ENCODE peak calls at places on chromosomes 3 and 15, in six cellular contexts. K is T follicular helper cell, C is nephron progenitor cell, Y is cardiac septum, L is occipital lobe, A is NCI-H774. B is an unnamed sample.

GRCh38 chr15:75731248-75732100 is 18.8 kb upstream of the CSPG4 start:
- DNase-seq in L (no peak), K (no peak), A (no peak), C (no peak), Y (no peak), B (no peak)

GRCh38 chr3:124032351-124032880 is 40.5 kb upstream of the ROPN1 start:
- DNase-seq in L (peak; percentile 24), Y (peak; percentile 81), K (no peak), C (peak; percentile 27), A (peak; percentile 13), B (no peak)

GRCh38 chr3:152190636-152191183 is 78.0 kb upstream of the MBNL1 start:
- DNase-seq in C (no peak), Y (no peak), L (no peak), K (no peak), A (peak; percentile 75), B (no peak)

GRCh38 chr15:85125056-85125661 is 143.5 kb downstream of the PDE8A start:
- DNase-seq in L (no peak), Y (no peak), K (no peak), A (no peak), C (no peak), B (no peak)

GRCh38 chr3:195802261-195802701 is 9.4 kb downstream of the MUC4 start:
- DNase-seq in C (no peak), K (no peak), Y (peak; percentile 56), A (no peak), L (no peak), B (no peak)

GRCh38 chr3:38002291-38002876 is 11.8 kb downstream of the VILL start:
- DNase-seq in K (no peak), A (no peak), L (no peak), Y (no peak), C (peak; percentile 1), B (no peak)

GRCh38 chr15:34182942-34183341 is 27.0 kb downstream of the KATNBL1 start:
- DNase-seq in A (no peak), C (no peak), L (no peak), Y (no peak), K (no peak), B (no peak)

GRCh38 chr3:190307164-190307545 is 15.1 kb downstream of the CLDN1 start:
- DNase-seq in Y (no peak), K (no peak), C (no peak), L (no peak), A (peak; percentile 74), B (no peak)

GRCh38 chr15:69505906-69506305 is 53.3 kb downstream of the RPLP1 start:
- DNase-seq in A (no peak), Y (no peak), K (no peak), C (no peak), L (no peak), B (no peak)

GRCh38 chr3:53776494-53777101 is 69.6 kb downstream of the CHDH start:
- DNase-seq in Y (no peak), K (no peak), L (no peak), A (no peak), C (no peak), B (no peak)

GRCh38 chr3:129313983-129314756 is 35.5 kb downstream of the HMCES start:
- DNase-seq in C (no peak), Y (no peak), A (no peak), L (no peak), K (no peak), B (no peak)

GRCh38 chr3:193190387-193190786 is 50.6 kb upstream of the PLAAT1 start:
- DNase-seq in C (peak; percentile 23), L (no peak), A (peak; percentile 59), Y (no peak), K (no peak), B (no peak)

GRCh38 chr3:179801263-179801662 is 148.4 kb downstream of the USP13 start:
- DNase-seq in C (no peak), L (no peak), K (no peak), Y (no peak), A (no peak), B (no peak)

GRCh38 chr3:195119461-195120198 is 151.3 kb downstream of the XXYLT1 start:
- DNase-seq in K (no peak), A (no peak), L (no peak), Y (no peak), C (peak; percentile 33), B (peak; percentile 41)

GRCh38 chr3:29026959-29027358 is 253.9 kb upstream of the RBMS3 start:
- DNase-seq in L (no peak), Y (no peak), C (no peak), K (no peak), A (no peak), B (no peak)

GRCh38 chr3:107404727-107405519 is 27.7 kb downstream of the CCDC54 start:
- DNase-seq in L (no peak), A (no peak), K (no peak), Y (no peak), C (no peak), B (no peak)

GRCh38 chr3:83076041-83076440 is 1314.6 kb upstream of the GBE1 start:
- DNase-seq in C (no peak), Y (no peak), A (no peak), L (no peak), K (no peak), B (no peak)

GRCh38 chr15:35932541-35932940 is 386.6 kb upstream of the DPH6 start:
- DNase-seq in L (no peak), K (no peak), C (peak; percentile 6), Y (no peak), A (no peak), B (no peak)

GRCh38 chr3:45739944-45740343 is 50.7 kb downstream of the SACM1L start:
- DNase-seq in K (no peak), Y (no peak), L (no peak), C (no peak), A (no peak), B (no peak)

GRCh38 chr3:55329849-55330248 is 157.3 kb downstream of the WNT5A start:
- DNase-seq in C (no peak), Y (no peak), K (no peak), A (no peak), L (no peak), B (no peak)

GRCh38 chr3:176055851-176056250 is 1141.4 kb downstream of the TBL1XR1 start:
- DNase-seq in L (no peak), Y (no peak), K (no peak), C (no peak), A (no peak), B (no peak)

GRCh38 chr3:98038241-98038640 is 3.1 kb upstream of the GABRR3 start:
- DNase-seq in Y (no peak), L (no peak), C (no peak), A (no peak), K (no peak), B (no peak)

GRCh38 chr3:71109241-71109976 is 474.1 kb downstream of the FOXP1 start:
- DNase-seq in L (no peak), K (no peak), C (no peak), Y (no peak), A (no peak), B (no peak)

GRCh38 chr3:186121968-186122367 is 13.1 kb upstream of the ETV5 start:
- DNase-seq in L (no peak), A (no peak), C (no peak), K (no peak), Y (no peak), B (no peak)

GRCh38 chr3:42895332-42895868 is 10.5 kb upstream of the ZNF662 start:
- DNase-seq in L (no peak), Y (no peak), A (no peak), K (no peak), C (no peak), B (no peak)

GRCh38 chr3:149203758-149204157 is 17.9 kb downstream of the CP start:
- DNase-seq in L (no peak), A (no peak), Y (no peak), C (no peak), K (no peak), B (no peak)

GRCh38 chr15:61518191-61518950 is 289.3 kb upstream of the RORA start:
- DNase-seq in A (no peak), L (no peak), C (no peak), Y (no peak), K (no peak), B (no peak)

GRCh38 chr15:64706011-64706911 is 69.1 kb downstream of the RBPMS2 start:
- DNase-seq in L (no peak), A (no peak), C (no peak), K (no peak), Y (no peak), B (no peak)

GRCh38 chr3:118171236-118171852 is 863.3 kb downstream of the IGSF11 start:
- DNase-seq in L (no peak), C (no peak), Y (no peak), A (no peak), K (no peak), B (no peak)

GRCh38 chr15:89370120-89371077 is 35.8 kb upstream of the POLG start:
- DNase-seq in K (no peak), L (no peak), Y (no peak), A (no peak), C (no peak), B (no peak)